ENCODE peak calls at places on chromosomes 11 and 22, in ten cellular contexts. N is CD8-positive, alpha-beta memory T cell; E is cortex of kidney; J is stimulated activated CD4-positive, alpha-beta T cell treated with anti-CD3 and anti-CD28 coated beads, Interleukin-1b, Interleukin-23, amount 100 ng/mL, for 4 hours; M is NCI-H1092; R is heart left ventricle; B is iris pigment epithelial cell; D is bronchial epithelial cell; P is NCI-H774; L is nephron progenitor cell. U is an unnamed sample.

GRCh38 chr11:36385121-36385530 is 89.0 kb downstream of the PRR5L start:
- DNase-seq in N (no peak), E (no peak), J (no peak), M (no peak), R (no peak), B (peak), D (peak), P (no peak), L (no peak), U (no peak)

GRCh38 chr11:12701815-12702214 is 27.6 kb downstream of the TEAD1 start:
- DNase-seq in N (no peak), E (no peak), J (no peak), M (no peak), R (no peak), B (no peak), D (no peak), P (no peak), L (no peak), U (no peak)

GRCh38 chr11:123197711-123198110 is 2.7 kb upstream of the CLMP start:
- DNase-seq in N (no peak), E (no peak), J (no peak), M (no peak), R (no peak), B (peak), D (peak), P (no peak), L (no peak), U (no peak)

GRCh38 chr11:109062445-109062844 is 359.5 kb upstream of the C11orf87 start:
- DNase-seq in N (no peak), E (no peak), J (no peak), M (no peak), R (no peak), B (peak), D (peak), P (no peak), L (no peak), U (no peak)

GRCh38 chr22:27515091-27515523 is 286.4 kb downstream of the MN1 start:
- DNase-seq in N (no peak), E (no peak), J (no peak), M (no peak), R (peak), B (no peak), D (no peak), P (no peak), L (no peak), U (no peak)

GRCh38 chr11:63919267-63920125 is 2.5 kb upstream of the RCOR2 start:
- DNase-seq in N (no peak), E (no peak), J (no peak), M (no peak), R (peak), B (no peak), D (no peak), P (peak), L (peak), U (peak)

GRCh38 chr11:69964247-69964643 is 113.9 kb upstream of the ANO1 start:
- DNase-seq in N (no peak), E (no peak), J (no peak), M (no peak), R (no peak), B (no peak), D (no peak), P (no peak), L (no peak), U (no peak)

GRCh38 chr11:120136356-120136755 is 1.6 kb downstream of the TRIM29 start:
- DNase-seq in N (no peak), E (no peak), J (no peak), M (no peak), R (peak), B (no peak), D (no peak), P (no peak), L (no peak), U (no peak)

GRCh38 chr11:2942872-2943710 is 13.9 kb upstream of the PHLDA2 start:
- DNase-seq in N (no peak), E (no peak), J (no peak), M (no peak), R (no peak), B (no peak), D (no peak), P (no peak), L (no peak), U (no peak)

GRCh38 chr11:126636911-126637799 is 281.7 kb downstream of the ST3GAL4 start:
- DNase-seq in N (no peak), E (no peak), J (no peak), M (no peak), R (no peak), B (peak), D (no peak), P (no peak), L (no peak), U (no peak)

GRCh38 chr11:86442420-86442819 is 67.7 kb downstream of the CCDC81 start:
- DNase-seq in N (no peak), E (no peak), J (no peak), M (no peak), R (no peak), B (peak), D (no peak), P (no peak), L (no peak), U (no peak)

GRCh38 chr11:92453055-92453454 is 228.4 kb downstream of the FAT3 start:
- DNase-seq in N (no peak), E (no peak), J (no peak), M (no peak), R (no peak), B (peak), D (peak), P (no peak), L (no peak), U (no peak)

GRCh38 chr11:116598036-116598435 is 174.8 kb downstream of the BUD13 start:
- DNase-seq in N (no peak), E (no peak), J (no peak), M (no peak), R (no peak), B (no peak), D (no peak), P (no peak), L (no peak), U (no peak)

GRCh38 chr11:6622261-6623171 is 3.3 kb upstream of the TPP1 start:
- DNase-seq in N (no peak), E (no peak), J (no peak), M (no peak), R (no peak), B (no peak), D (no peak), P (peak), L (no peak), U (peak)

GRCh38 chr11:78800756-78801155 is 226.1 kb upstream of the NARS2 start:
- DNase-seq in N (no peak), E (no peak), J (no peak), M (no peak), R (no peak), B (no peak), D (no peak), P (no peak), L (no peak), U (no peak)

U was measured in left colon.